ENCODE peak calls at places on chromosomes 5 and 9, in six cellular contexts. E is HCT116, P is H1, O is GM12878, I is K562, K is HepG2. U is an unnamed sample.

GRCh38 chr9:76756273-76756650 is 8.0 kb upstream of the PCA3 start:
- DNase-seq in E (no peak), I (peak), O (no peak), K (peak), P (peak), U (peak)

GRCh38 chr5:175623086-175623485 is 34.8 kb upstream of the HRH2 start:
- DNase-seq in O (no peak), E (no peak), I (no peak), K (no peak), P (no peak), U (no peak)

GRCh38 chr5:137714931-137715330 is 21.0 kb downstream of the KLHL3 start:
- DNase-seq in I (no peak), K (no peak), P (no peak), E (no peak), O (no peak), U (no peak)

GRCh38 chr5:28523887-28524637 is 1485.7 kb upstream of the CDH9 start:
- DNase-seq in E (no peak), P (no peak), O (no peak), I (no peak), K (no peak), U (no peak)

GRCh38 chr5:156359452-156359851 is 32.5 kb downstream of the SGCD start:
- DNase-seq in I (no peak), E (no peak), O (no peak), P (no peak), K (no peak), U (no peak)

GRCh38 chr5:133404724-133405123 is 207.6 kb downstream of the FSTL4 start:
- DNase-seq in E (no peak), O (no peak), P (no peak), K (no peak), I (peak), U (no peak)

GRCh38 chr5:82624018-82624417 is 345.9 kb upstream of the RPS23 start:
- DNase-seq in O (no peak), P (no peak), K (no peak), I (no peak), E (no peak), U (no peak)

GRCh38 chr5:140311011-140311467 is 8.1 kb upstream of the PFDN1 start:
- DNase-seq in I (peak), E (no peak), P (no peak), K (peak), O (no peak), U (no peak)

GRCh38 chr5:68683632-68684035 is 410.2 kb upstream of the SLC30A5 start:
- DNase-seq in P (no peak), O (no peak), I (peak), E (peak), K (no peak), U (no peak)

GRCh38 chr9:114303571-114303970 is 19.3 kb upstream of the ORM1 start:
- DNase-seq in E (no peak), K (no peak), I (no peak), O (no peak), P (no peak), U (no peak)

GRCh38 chr5:141100243-141100805 is at the start of gene PCDHB3:
- DNase-seq in E (peak), O (no peak), I (peak), P (peak), K (peak), U (no peak)

GRCh38 chr5:181215997-181216982 is 6.8 kb upstream of the TRIM41 start:
- DNase-seq in K (no peak), E (no peak), O (peak), I (peak), P (no peak), U (no peak)

GRCh38 chr9:109733690-109734089 is 46.3 kb upstream of the PALM2AKAP2 start:
- DNase-seq in P (no peak), E (no peak), K (no peak), O (no peak), I (no peak), U (no peak)

GRCh38 chr5:171336486-171337206 is 27.6 kb downstream of the TLX3 start:
- DNase-seq in P (no peak), I (peak), O (no peak), E (peak), K (no peak), U (no peak)

GRCh38 chr5:66840527-66841013 is 244.4 kb downstream of the MAST4 start:
- DNase-seq in P (no peak), K (peak), E (no peak), O (peak), I (no peak), U (no peak)

GRCh38 chr9:133564451-133564850 is 29.9 kb downstream of the ADAMTSL2 start:
- DNase-seq in I (no peak), P (no peak), K (no peak), O (no peak), E (no peak), U (no peak)

GRCh38 chr9:75941066-75941465 is 50.6 kb downstream of the PCSK5 start:
- DNase-seq in I (no peak), K (no peak), P (no peak), E (no peak), O (no peak), U (no peak)

GRCh38 chr5:6780802-6781391 is 67.7 kb downstream of the TENT4A start:
- DNase-seq in P (no peak), I (peak), K (peak), E (peak), O (no peak), U (no peak)

GRCh38 chr9:121326130-121326838 is 43.8 kb downstream of the STOM start:
- DNase-seq in I (no peak), O (no peak), K (no peak), E (no peak), P (no peak), U (peak)

GRCh38 chr9:11319477-11320060 is 706.8 kb upstream of the PTPRD start:
- DNase-seq in O (no peak), E (no peak), P (no peak), I (peak), K (no peak), U (peak)

GRCh38 chr5:140632366-140633080 is 452 bp downstream of the CD14 start:
- DNase-seq in P (no peak), I (no peak), K (no peak), E (no peak), O (no peak), U (no peak)

GRCh38 chr9:14993061-14993800 is 83.0 kb upstream of the FREM1 start:
- DNase-seq in E (no peak), I (peak), K (no peak), O (no peak), P (peak), U (peak)

GRCh38 chr9:112180387-112180881 is 5.3 kb upstream of the SUSD1 start:
- DNase-seq in I (peak), K (peak), P (no peak), E (no peak), O (no peak), U (no peak)

GRCh38 chr9:125659201-125659840 is 47.7 kb downstream of the MAPKAP1 start:
- DNase-seq in P (no peak), I (no peak), O (no peak), K (no peak), E (no peak), U (no peak)

GRCh38 chr9:114824130-114824529 is 18.3 kb upstream of the TNFSF15 start:
- DNase-seq in O (no peak), P (no peak), K (no peak), E (no peak), I (no peak), U (no peak)

GRCh38 chr9:136538599-136539426 is 7.0 kb downstream of the NOTCH1 start:
- DNase-seq in O (no peak), P (no peak), I (no peak), E (no peak), K (no peak), U (no peak)

GRCh38 chr5:173016621-173017046 is 33.1 kb downstream of the ATP6V0E1 start:
- DNase-seq in K (peak), P (no peak), E (peak), I (no peak), O (no peak), U (no peak)

GRCh38 chr5:124692324-124692723 is 54.1 kb downstream of the ZNF608 start:
- DNase-seq in K (no peak), E (no peak), P (no peak), O (no peak), I (no peak), U (no peak)

GRCh38 chr5:55363861-55364260 is 56.1 kb downstream of the MTREX start:
- DNase-seq in K (no peak), I (no peak), P (no peak), E (no peak), O (no peak), U (no peak)

GRCh38 chr9:72896439-72896838 is 56.4 kb downstream of the ALDH1A1 start:
- DNase-seq in O (no peak), P (no peak), K (no peak), I (no peak), E (no peak), U (no peak)
- TF ChIP-seq ZNF274 in O (no peak), P (no peak), K (no peak), I (no peak), E (no peak), U (no peak)

GRCh38 chr5:92559743-92560142 is 1021.3 kb downstream of the NR2F1-AS1 start:
- DNase-seq in P (no peak), O (no peak), K (no peak), E (peak), I (no peak), U (no peak)
- TF ChIP-seq ZNF274 in P (no peak), O (no peak), K (no peak), E (no peak), I (no peak), U (no peak)

GRCh38 chr5:59065551-59065950 is 482.7 kb downstream of the RAB3C start:
- DNase-seq in P (no peak), E (no peak), K (no peak), I (no peak), O (no peak), U (no peak)

GRCh38 chr5:59067976-59068651 is 485.2 kb downstream of the RAB3C start:
- DNase-seq in P (no peak), O (no peak), K (no peak), I (no peak), E (no peak), U (no peak)

GRCh38 chr5:59066367-59067163 is 483.7 kb downstream of the RAB3C start:
- DNase-seq in E (no peak), O (no peak), I (no peak), P (no peak), K (no peak), U (no peak)

GRCh38 chr5:59071755-59072549 is 489.1 kb downstream of the RAB3C start:
- DNase-seq in I (no peak), E (no peak), P (no peak), K (peak), O (no peak), U (no peak)

DNA sequence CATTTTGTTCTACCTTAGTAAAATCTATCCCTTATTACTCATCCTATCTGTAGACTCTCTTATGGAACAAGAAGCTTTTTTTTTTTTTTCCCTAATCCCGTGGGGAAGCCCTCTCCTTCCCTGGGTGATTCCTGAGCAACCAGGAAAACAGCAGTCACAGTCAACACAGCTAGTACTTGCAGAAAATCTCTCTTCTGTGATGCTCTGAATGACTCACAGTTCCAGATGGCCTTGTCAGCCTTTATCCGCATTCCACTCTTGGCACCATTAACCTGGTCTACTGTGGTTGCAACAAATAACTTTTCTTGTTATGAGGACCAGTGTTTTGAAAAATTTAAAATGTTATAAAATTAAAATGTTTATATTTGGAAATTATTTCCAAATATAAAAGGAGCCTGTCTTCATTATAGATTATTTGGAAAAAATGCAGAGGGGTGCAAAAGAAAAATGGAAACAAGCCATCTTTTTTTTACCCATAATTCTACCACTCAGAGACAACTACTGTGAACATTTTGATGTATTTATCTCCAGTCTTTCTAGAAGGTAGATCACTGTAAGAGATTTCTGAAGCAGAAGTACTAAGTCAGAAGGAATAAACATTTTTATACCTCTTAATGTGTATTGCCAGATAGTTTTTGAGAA is 486.7 kb downstream of the RAB3C start:
- DNase-seq in K (peak), P (no peak), E (no peak), O (no peak), I (no peak), U (no peak)
- TF ChIP-seq ZNF274 in K (no peak), P (no peak), E (no peak), O (no peak), I (no peak), U (no peak)

GRCh38 chr5:22710660-22711059 is 142.5 kb downstream of the CDH12 start:
- DNase-seq in E (no peak), P (no peak), O (no peak), K (no peak), I (no peak), U (no peak)
- TF ChIP-seq ZNF274 in E (no peak), P (no peak), O (no peak), K (no peak), I (no peak), U (no peak)

GRCh38 chr9:122518841-122519240 is at the start of gene OR1J4:
- DNase-seq in E (no peak), P (no peak), K (no peak), O (no peak), I (no peak), U (no peak)
- TF ChIP-seq ZNF274 in E (no peak), P (no peak), K (no peak), O (no peak), I (no peak), U (no peak)

DNA sequence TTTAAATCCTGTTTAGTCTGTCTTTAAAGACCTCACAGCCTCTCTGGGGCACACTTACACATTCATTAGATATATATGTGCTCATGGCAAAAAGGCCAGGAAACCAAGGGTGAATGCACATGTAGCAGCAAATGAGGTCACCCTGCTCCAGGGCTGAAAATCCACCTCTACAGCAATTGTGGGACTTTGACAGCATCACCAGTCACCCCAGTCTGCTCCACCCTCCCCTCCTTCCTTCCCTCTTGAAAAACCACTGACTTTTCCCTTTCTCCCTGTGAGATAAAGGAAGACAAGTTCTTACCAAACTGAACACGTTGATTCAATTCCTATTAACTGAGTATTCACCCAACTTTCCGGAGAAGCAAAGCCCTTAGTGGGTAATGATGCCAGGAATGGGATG is 15.2 kb upstream of the SH3RF2 start:
- DNase-seq in K (no peak), O (no peak), E (no peak), I (no peak), P (no peak), U (no peak)
- TF ChIP-seq ZNF274 in K (no peak), O (no peak), E (no peak), I (no peak), P (no peak), U (no peak)

GRCh38 chr5:98454407-98454806 is 319.1 kb upstream of the RGMB start:
- DNase-seq in O (no peak), P (no peak), E (no peak), K (no peak), I (no peak), U (no peak)
- TF ChIP-seq ZNF274 in O (no peak), P (no peak), E (no peak), K (no peak), I (no peak), U (no peak)

GRCh38 chr9:124010303-124010664 is 1.3 kb upstream of the LHX2 start:
- DNase-seq in E (no peak), O (no peak), K (no peak), P (no peak), I (no peak), U (no peak)

GRCh38 chr9:124010665-124011321 is 775 bp upstream of the LHX2 start:
- DNase-seq in P (no peak), I (no peak), K (no peak), E (no peak), O (no peak), U (no peak)

GRCh38 chr9:124012368-124013262 is 1.0 kb downstream of the LHX2 start:
- DNase-seq in K (no peak), E (no peak), P (no peak), O (no peak), I (no peak), U (no peak)

GRCh38 chr9:124009835-124010226 is 1.7 kb upstream of the LHX2 start:
- DNase-seq in I (no peak), K (no peak), P (no peak), E (no peak), O (no peak), U (no peak)

GRCh38 chr9:124011460-124012301 is at the start of gene LHX2:
- DNase-seq in O (no peak), K (no peak), P (peak), E (peak), I (peak), U (peak)
- TF ChIP-seq ZNF274 in O (no peak), K (no peak), P (no peak), E (no peak), I (no peak), U (no peak)